ENCODE peak calls at places on chromosomes 11 and 22, in eight cellular contexts. One of them, this sample, is unnamed.

GRCh38 chr11:98507208-98507607 is 513.5 kb upstream of the CNTN5 start:
- DNase-seq in ovary: no peak
- DNase-seq in A549: no peak
- DNase-seq in IMR-90: no peak
- DNase-seq in sigmoid colon: no peak
- DNase-seq in uterus: no peak
- DNase-seq in stomach: no peak
- DNase-seq in tibial nerve: no peak
- DNase-seq in this sample: no peak

GRCh38 chr22:41286639-41287091 is 678 bp upstream of the RANGAP1 start:
- DNase-seq in ovary: peak; percentile 30
- DNase-seq in A549: peak; percentile 22
- DNase-seq in IMR-90: peak; percentile 38
- DNase-seq in sigmoid colon: no peak
- DNase-seq in uterus: no peak
- DNase-seq in stomach: no peak
- DNase-seq in tibial nerve: no peak
- DNase-seq in this sample: no peak

GRCh38 chr11:32870676-32871075 is 21.9 kb upstream of the QSER1 start:
- DNase-seq in ovary: no peak
- DNase-seq in A549: peak; percentile 40
- DNase-seq in IMR-90: no peak
- DNase-seq in sigmoid colon: no peak
- DNase-seq in uterus: no peak
- DNase-seq in stomach: no peak
- DNase-seq in tibial nerve: no peak
- DNase-seq in this sample: no peak

GRCh38 chr11:57321996-57322880 is 2.5 kb downstream of the TNKS1BP1 start:
- DNase-seq in ovary: peak; percentile 95
- DNase-seq in A549: peak; percentile 95
- DNase-seq in IMR-90: peak; percentile 98
- DNase-seq in sigmoid colon: peak; percentile 97
- DNase-seq in uterus: peak; percentile 94
- DNase-seq in stomach: peak; percentile 88
- DNase-seq in tibial nerve: peak; percentile 86
- DNase-seq in this sample: peak; percentile 98

GRCh38 chr11:36456136-36456535 is 53.9 kb downstream of the TRAF6 start:
- DNase-seq in ovary: no peak
- DNase-seq in A549: no peak
- DNase-seq in IMR-90: no peak
- DNase-seq in sigmoid colon: no peak
- DNase-seq in uterus: no peak
- DNase-seq in stomach: no peak
- DNase-seq in tibial nerve: no peak
- DNase-seq in this sample: no peak

GRCh38 chr22:28917747-28918543 is 34.6 kb downstream of the ZNRF3 start:
- DNase-seq in ovary: peak; percentile 38
- DNase-seq in A549: peak; percentile 31
- DNase-seq in IMR-90: peak; percentile 31
- DNase-seq in sigmoid colon: peak; percentile 67
- DNase-seq in uterus: no peak
- DNase-seq in stomach: peak; percentile 57
- DNase-seq in tibial nerve: no peak
- DNase-seq in this sample: peak; percentile 5

GRCh38 chr22:50699001-50699753 is 26.6 kb downstream of the SHANK3 start:
- DNase-seq in ovary: no peak
- DNase-seq in A549: no peak
- DNase-seq in IMR-90: no peak
- DNase-seq in sigmoid colon: peak; percentile 58
- DNase-seq in uterus: no peak
- DNase-seq in stomach: no peak
- DNase-seq in tibial nerve: no peak
- DNase-seq in this sample: no peak

GRCh38 chr11:70138403-70138802 is 60.3 kb downstream of the ANO1 start:
- DNase-seq in ovary: no peak
- DNase-seq in A549: no peak
- DNase-seq in IMR-90: no peak
- DNase-seq in sigmoid colon: no peak
- DNase-seq in uterus: no peak
- DNase-seq in stomach: no peak
- DNase-seq in tibial nerve: no peak
- DNase-seq in this sample: no peak

GRCh38 chr11:124070906-124071621 is 29.9 kb upstream of the OR10G7 start:
- DNase-seq in ovary: peak; percentile 58
- DNase-seq in A549: peak; percentile 71
- DNase-seq in IMR-90: peak; percentile 78
- DNase-seq in sigmoid colon: peak; percentile 75
- DNase-seq in uterus: peak; percentile 58
- DNase-seq in stomach: peak; percentile 61
- DNase-seq in tibial nerve: peak; percentile 30
- DNase-seq in this sample: peak; percentile 13

GRCh38 chr11:67468509-67468834 is 579 bp downstream of the TMEM134 start:
- DNase-seq in ovary: no peak
- DNase-seq in A549: no peak
- DNase-seq in IMR-90: no peak
- DNase-seq in sigmoid colon: no peak
- DNase-seq in uterus: no peak
- DNase-seq in stomach: no peak
- DNase-seq in tibial nerve: no peak
- DNase-seq in this sample: no peak

GRCh38 chr22:19463491-19464469 is 15.2 kb downstream of the UFD1 start:
- DNase-seq in ovary: no peak
- DNase-seq in A549: no peak
- DNase-seq in IMR-90: peak; percentile 82
- DNase-seq in sigmoid colon: no peak
- DNase-seq in uterus: no peak
- DNase-seq in stomach: no peak
- DNase-seq in tibial nerve: peak; percentile 23
- DNase-seq in this sample: no peak

GRCh38 chr22:45896961-45897538 is 79.9 kb downstream of the WNT7B start:
- DNase-seq in ovary: no peak
- DNase-seq in A549: no peak
- DNase-seq in IMR-90: no peak
- DNase-seq in sigmoid colon: no peak
- DNase-seq in uterus: no peak
- DNase-seq in stomach: no peak
- DNase-seq in tibial nerve: no peak
- DNase-seq in this sample: no peak

GRCh38 chr11:57899378-57899777 is 124.3 kb upstream of the OR9Q1 start:
- DNase-seq in ovary: no peak
- DNase-seq in A549: no peak
- DNase-seq in IMR-90: no peak
- DNase-seq in sigmoid colon: no peak
- DNase-seq in uterus: no peak
- DNase-seq in stomach: no peak
- DNase-seq in tibial nerve: no peak
- DNase-seq in this sample: no peak

GRCh38 chr22:42308887-42309468 is 38.5 kb upstream of the TCF20 start:
- DNase-seq in ovary: no peak
- DNase-seq in A549: no peak
- DNase-seq in IMR-90: no peak
- DNase-seq in sigmoid colon: no peak
- DNase-seq in uterus: no peak
- DNase-seq in stomach: no peak
- DNase-seq in tibial nerve: no peak
- DNase-seq in this sample: no peak

GRCh38 chr11:18312663-18313420 is 9.1 kb downstream of the HPS5 start:
- DNase-seq in ovary: no peak
- DNase-seq in A549: no peak
- DNase-seq in IMR-90: peak; percentile 44
- DNase-seq in sigmoid colon: no peak
- DNase-seq in uterus: no peak
- DNase-seq in stomach: no peak
- DNase-seq in tibial nerve: no peak
- DNase-seq in this sample: no peak

GRCh38 chr11:130168105-130168504 is 8.5 kb downstream of the ST14 start:
- DNase-seq in ovary: no peak
- DNase-seq in A549: no peak
- DNase-seq in IMR-90: peak; percentile 88
- DNase-seq in sigmoid colon: no peak
- DNase-seq in uterus: no peak
- DNase-seq in stomach: no peak
- DNase-seq in tibial nerve: no peak
- DNase-seq in this sample: no peak

GRCh38 chr11:101848262-101848661 is 66.5 kb upstream of the CEP126 start:
- DNase-seq in ovary: no peak
- DNase-seq in A549: peak; percentile 16
- DNase-seq in IMR-90: peak; percentile 44
- DNase-seq in sigmoid colon: no peak
- DNase-seq in uterus: no peak
- DNase-seq in stomach: no peak
- DNase-seq in tibial nerve: no peak
- DNase-seq in this sample: no peak

DNA sequence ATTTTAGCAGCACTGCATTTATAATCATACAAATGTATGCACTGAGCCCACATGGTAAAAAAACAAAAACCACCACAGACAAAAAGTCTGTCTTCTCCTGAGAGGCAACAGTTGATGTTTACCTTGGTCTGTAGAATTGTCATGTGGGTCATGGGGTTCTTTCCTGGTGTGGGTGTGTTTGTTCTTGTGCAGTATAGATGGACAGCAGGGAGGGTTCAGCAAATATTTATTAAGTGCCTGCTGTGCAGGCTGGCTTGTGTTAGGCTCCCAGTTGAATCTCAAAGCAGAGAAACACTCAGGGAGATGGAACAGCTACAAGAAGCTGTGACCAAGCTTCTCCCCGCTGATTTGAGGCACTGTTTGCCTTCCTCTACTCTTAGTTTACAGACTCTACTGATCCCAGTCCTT is 82.2 kb downstream of the PISD start:
- DNase-seq in ovary: no peak
- DNase-seq in A549: peak; percentile 16
- DNase-seq in IMR-90: no peak
- DNase-seq in sigmoid colon: no peak
- DNase-seq in uterus: no peak
- DNase-seq in stomach: no peak
- DNase-seq in tibial nerve: no peak
- DNase-seq in this sample: no peak
- TF ChIP-seq POLR2A in ovary: no peak
- TF ChIP-seq POLR2A in A549: no peak
- TF ChIP-seq POLR2A in IMR-90: no peak
- TF ChIP-seq POLR2A in sigmoid colon: no peak
- TF ChIP-seq POLR2A in uterus: no peak
- TF ChIP-seq POLR2A in stomach: no peak
- TF ChIP-seq POLR2A in tibial nerve: no peak
- TF ChIP-seq POLR2A in this sample: no peak

DNA sequence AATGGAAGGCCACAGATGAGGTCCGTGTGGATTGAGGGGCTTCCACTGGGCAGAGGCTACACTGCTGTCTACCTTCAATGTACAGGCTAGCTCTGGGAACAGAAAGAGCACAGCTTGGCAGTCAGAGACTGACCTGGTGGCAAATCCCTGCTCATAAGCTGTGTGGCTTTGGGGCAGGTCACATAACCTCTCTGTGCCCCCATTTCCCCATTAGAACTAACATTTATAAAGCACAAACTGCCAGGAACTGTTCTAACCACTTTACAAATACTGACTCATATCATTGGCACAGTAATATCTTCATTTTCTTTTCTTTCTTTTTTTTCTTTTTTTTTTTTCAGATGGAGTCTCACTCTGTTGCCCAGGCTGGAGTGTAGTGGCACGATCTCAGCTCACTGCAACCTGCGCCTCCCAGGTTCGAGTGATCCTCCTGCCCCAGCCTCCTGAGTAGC is 3.1 kb downstream of the FOSL1 start:
- DNase-seq in ovary: no peak
- DNase-seq in A549: no peak
- DNase-seq in IMR-90: no peak
- DNase-seq in sigmoid colon: no peak
- DNase-seq in uterus: no peak
- DNase-seq in stomach: no peak
- DNase-seq in tibial nerve: no peak
- DNase-seq in this sample: no peak
- TF ChIP-seq POLR2A in ovary: no peak
- TF ChIP-seq POLR2A in A549: no peak
- TF ChIP-seq POLR2A in IMR-90: no peak
- TF ChIP-seq POLR2A in sigmoid colon: no peak
- TF ChIP-seq POLR2A in uterus: no peak
- TF ChIP-seq POLR2A in stomach: no peak
- TF ChIP-seq POLR2A in tibial nerve: no peak
- TF ChIP-seq POLR2A in this sample: no peak

GRCh38 chr22:35591696-35592417 is 25.3 kb downstream of the MB start:
- DNase-seq in ovary: no peak
- DNase-seq in A549: no peak
- DNase-seq in IMR-90: no peak
- DNase-seq in sigmoid colon: no peak
- DNase-seq in uterus: no peak
- DNase-seq in stomach: no peak
- DNase-seq in tibial nerve: no peak
- DNase-seq in this sample: no peak

GRCh38 chr22:35590634-35591295 is 26.4 kb downstream of the MB start:
- DNase-seq in ovary: no peak
- DNase-seq in A549: no peak
- DNase-seq in IMR-90: no peak
- DNase-seq in sigmoid colon: no peak
- DNase-seq in uterus: no peak
- DNase-seq in stomach: no peak
- DNase-seq in tibial nerve: no peak
- DNase-seq in this sample: no peak

GRCh38 chr22:35593885-35594470 is 23.2 kb downstream of the MB start:
- DNase-seq in ovary: no peak
- DNase-seq in A549: no peak
- DNase-seq in IMR-90: no peak
- DNase-seq in sigmoid colon: no peak
- DNase-seq in uterus: no peak
- DNase-seq in stomach: no peak
- DNase-seq in tibial nerve: no peak
- DNase-seq in this sample: no peak

GRCh38 chr22:35593071-35593884 is 23.9 kb downstream of the MB start:
- DNase-seq in ovary: no peak
- DNase-seq in A549: no peak
- DNase-seq in IMR-90: no peak
- DNase-seq in sigmoid colon: no peak
- DNase-seq in uterus: no peak
- DNase-seq in stomach: no peak
- DNase-seq in tibial nerve: no peak
- DNase-seq in this sample: no peak

GRCh38 chr22:35592418-35592967 is 24.6 kb downstream of the MB start:
- DNase-seq in ovary: no peak
- DNase-seq in A549: no peak
- DNase-seq in IMR-90: no peak
- DNase-seq in sigmoid colon: no peak
- DNase-seq in uterus: no peak
- DNase-seq in stomach: no peak
- DNase-seq in tibial nerve: no peak
- DNase-seq in this sample: no peak
- TF ChIP-seq POLR2A in ovary: no peak
- TF ChIP-seq POLR2A in A549: no peak
- TF ChIP-seq POLR2A in IMR-90: no peak
- TF ChIP-seq POLR2A in sigmoid colon: no peak
- TF ChIP-seq POLR2A in uterus: no peak
- TF ChIP-seq POLR2A in stomach: no peak
- TF ChIP-seq POLR2A in tibial nerve: no peak
- TF ChIP-seq POLR2A in this sample: no peak

DNA sequence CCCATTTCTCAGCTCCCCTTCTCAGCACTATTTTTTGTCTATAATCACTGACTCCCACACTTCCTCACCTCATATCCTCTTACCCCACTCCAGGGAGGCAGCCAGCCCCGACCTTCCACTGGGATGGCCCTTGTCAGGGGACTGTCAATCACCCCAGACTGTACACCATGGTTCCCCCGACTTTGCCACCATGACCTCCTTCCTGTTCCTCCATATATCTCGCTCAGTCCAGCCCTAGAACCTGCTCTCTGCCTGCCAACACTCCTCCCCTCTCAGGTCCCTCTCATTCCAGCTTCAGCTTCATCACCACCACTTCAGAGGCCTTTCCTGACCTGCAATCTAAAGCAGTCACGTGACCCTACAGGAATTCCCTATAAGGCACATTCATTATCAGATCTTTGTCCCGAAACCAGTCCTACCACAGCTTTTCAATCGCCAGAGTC is 16.5 kb downstream of the PRPF19 start:
- DNase-seq in ovary: no peak
- DNase-seq in A549: no peak
- DNase-seq in IMR-90: no peak
- DNase-seq in sigmoid colon: no peak
- DNase-seq in uterus: no peak
- DNase-seq in stomach: no peak
- DNase-seq in tibial nerve: no peak
- DNase-seq in this sample: no peak
- TF ChIP-seq POLR2A in ovary: no peak
- TF ChIP-seq POLR2A in A549: no peak
- TF ChIP-seq POLR2A in IMR-90: no peak
- TF ChIP-seq POLR2A in sigmoid colon: no peak
- TF ChIP-seq POLR2A in uterus: no peak
- TF ChIP-seq POLR2A in stomach: no peak
- TF ChIP-seq POLR2A in tibial nerve: no peak
- TF ChIP-seq POLR2A in this sample: no peak

This sample was measured in H54.